ENCODE peak calls at places on chromosomes 12 and 14, in ten cellular contexts. One of them, this sample, is unnamed.

GRCh38 chr14:94823556-94824341 is 53.8 kb upstream of the GSC start:
- DNase-seq in A549: peak
- DNase-seq in AG04450: no peak
- DNase-seq in sigmoid colon: no peak
- DNase-seq in tibial artery: no peak
- DNase-seq in testis: no peak
- DNase-seq in fibroblast of lung: peak
- DNase-seq in DND-41: peak
- DNase-seq in LNCaP clone FGC: no peak
- DNase-seq in foreskin fibroblast: no peak
- DNase-seq in this sample: no peak

GRCh38 chr14:24282736-24283135 is 11.3 kb upstream of the RABGGTA start:
- DNase-seq in A549: no peak
- DNase-seq in fibroblast of lung: no peak
- DNase-seq in testis: no peak
- DNase-seq in LNCaP clone FGC: no peak
- DNase-seq in DND-41: no peak
- DNase-seq in foreskin fibroblast: no peak
- DNase-seq in sigmoid colon: no peak
- DNase-seq in AG04450: no peak
- DNase-seq in tibial artery: no peak
- DNase-seq in this sample: no peak

GRCh38 chr12:85155791-85156190 is 119.6 kb downstream of the LRRIQ1 start:
- DNase-seq in tibial artery: no peak
- DNase-seq in testis: no peak
- DNase-seq in A549: no peak
- DNase-seq in LNCaP clone FGC: peak
- DNase-seq in DND-41: no peak
- DNase-seq in foreskin fibroblast: no peak
- DNase-seq in fibroblast of lung: peak
- DNase-seq in AG04450: no peak
- DNase-seq in sigmoid colon: no peak
- DNase-seq in this sample: no peak

GRCh38 chr12:25854991-25855390 is 103.5 kb upstream of the RASSF8 start:
- DNase-seq in tibial artery: no peak
- DNase-seq in testis: no peak
- DNase-seq in A549: no peak
- DNase-seq in fibroblast of lung: no peak
- DNase-seq in sigmoid colon: no peak
- DNase-seq in foreskin fibroblast: no peak
- DNase-seq in AG04450: no peak
- DNase-seq in LNCaP clone FGC: no peak
- DNase-seq in DND-41: no peak
- DNase-seq in this sample: no peak

GRCh38 chr12:10235761-10236631 is 23.3 kb downstream of the GABARAPL1 start:
- DNase-seq in AG04450: no peak
- DNase-seq in foreskin fibroblast: peak
- DNase-seq in testis: peak
- DNase-seq in DND-41: peak
- DNase-seq in LNCaP clone FGC: no peak
- DNase-seq in sigmoid colon: no peak
- DNase-seq in fibroblast of lung: peak
- DNase-seq in A549: peak
- DNase-seq in tibial artery: no peak
- DNase-seq in this sample: no peak

GRCh38 chr14:72781476-72782181 is 112.3 kb downstream of the DPF3 start:
- DNase-seq in sigmoid colon: no peak
- DNase-seq in LNCaP clone FGC: no peak
- DNase-seq in foreskin fibroblast: peak
- DNase-seq in testis: no peak
- DNase-seq in fibroblast of lung: peak
- DNase-seq in AG04450: no peak
- DNase-seq in A549: peak
- DNase-seq in DND-41: no peak
- DNase-seq in tibial artery: no peak
- DNase-seq in this sample: no peak

GRCh38 chr12:76037130-76038105 is 5.8 kb upstream of the PHLDA1 start:
- DNase-seq in testis: peak
- DNase-seq in DND-41: peak
- DNase-seq in LNCaP clone FGC: no peak
- DNase-seq in tibial artery: no peak
- DNase-seq in AG04450: peak
- DNase-seq in foreskin fibroblast: peak
- DNase-seq in sigmoid colon: no peak
- DNase-seq in A549: peak
- DNase-seq in fibroblast of lung: peak
- DNase-seq in this sample: peak

GRCh38 chr14:71086571-71086970 is 179.3 kb downstream of the PCNX1 start:
- DNase-seq in tibial artery: no peak
- DNase-seq in testis: no peak
- DNase-seq in foreskin fibroblast: no peak
- DNase-seq in AG04450: no peak
- DNase-seq in DND-41: no peak
- DNase-seq in sigmoid colon: no peak
- DNase-seq in A549: no peak
- DNase-seq in LNCaP clone FGC: no peak
- DNase-seq in fibroblast of lung: peak
- DNase-seq in this sample: no peak

GRCh38 chr14:64234877-64235651 is 59.1 kb downstream of the ESR2 start:
- DNase-seq in DND-41: no peak
- DNase-seq in tibial artery: no peak
- DNase-seq in sigmoid colon: no peak
- DNase-seq in A549: no peak
- DNase-seq in LNCaP clone FGC: no peak
- DNase-seq in foreskin fibroblast: no peak
- DNase-seq in fibroblast of lung: peak
- DNase-seq in testis: no peak
- DNase-seq in AG04450: no peak
- DNase-seq in this sample: no peak

DNA sequence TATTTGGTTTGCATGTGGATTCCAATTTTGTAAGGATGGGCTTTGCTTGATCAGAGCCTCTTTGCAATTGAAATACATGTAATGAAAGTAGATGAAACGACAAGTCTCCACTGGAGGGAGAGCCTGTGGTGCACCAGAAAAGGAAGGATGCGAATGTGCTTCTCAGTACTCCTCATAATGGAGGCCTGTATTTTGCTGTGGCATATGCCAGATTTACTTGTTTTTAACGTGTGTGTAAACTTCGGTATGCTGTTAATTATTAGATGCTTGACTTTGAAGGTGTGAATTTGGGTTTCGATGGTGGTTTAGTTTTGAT is 2.8 kb downstream of the DYRK2 start:
- DNase-seq in tibial artery: no peak
- DNase-seq in DND-41: peak
- DNase-seq in sigmoid colon: no peak
- DNase-seq in AG04450: no peak
- DNase-seq in A549: peak
- DNase-seq in LNCaP clone FGC: no peak
- DNase-seq in testis: no peak
- DNase-seq in fibroblast of lung: peak
- DNase-seq in foreskin fibroblast: peak
- DNase-seq in this sample: no peak
- H3K4me3 ChIP-seq in tibial artery: peak
- H3K4me3 ChIP-seq in DND-41: peak
- H3K4me3 ChIP-seq in sigmoid colon: peak
- H3K4me3 ChIP-seq in AG04450: peak
- H3K4me3 ChIP-seq in A549: no peak
- H3K4me3 ChIP-seq in LNCaP clone FGC: no peak
- H3K4me3 ChIP-seq in testis: no peak
- H3K4me3 ChIP-seq in fibroblast of lung: peak
- H3K4me3 ChIP-seq in foreskin fibroblast: peak
- H3K4me3 ChIP-seq in this sample: peak

GRCh38 chr14:81169267-81169666 is 51.5 kb downstream of the GTF2A1 start:
- DNase-seq in LNCaP clone FGC: no peak
- DNase-seq in AG04450: no peak
- DNase-seq in foreskin fibroblast: no peak
- DNase-seq in DND-41: no peak
- DNase-seq in testis: no peak
- DNase-seq in tibial artery: no peak
- DNase-seq in sigmoid colon: no peak
- DNase-seq in A549: no peak
- DNase-seq in fibroblast of lung: no peak
- DNase-seq in this sample: no peak
- H3K4me3 ChIP-seq in LNCaP clone FGC: peak
- H3K4me3 ChIP-seq in AG04450: peak
- H3K4me3 ChIP-seq in foreskin fibroblast: peak
- H3K4me3 ChIP-seq in DND-41: peak
- H3K4me3 ChIP-seq in testis: peak
- H3K4me3 ChIP-seq in tibial artery: peak
- H3K4me3 ChIP-seq in sigmoid colon: peak
- H3K4me3 ChIP-seq in A549: peak
- H3K4me3 ChIP-seq in fibroblast of lung: peak
- H3K4me3 ChIP-seq in this sample: peak

GRCh38 chr12:92615703-92616102 is 87.1 kb upstream of the PLEKHG7 start:
- DNase-seq in A549: no peak
- DNase-seq in tibial artery: no peak
- DNase-seq in fibroblast of lung: no peak
- DNase-seq in sigmoid colon: no peak
- DNase-seq in foreskin fibroblast: no peak
- DNase-seq in DND-41: no peak
- DNase-seq in testis: no peak
- DNase-seq in LNCaP clone FGC: no peak
- DNase-seq in AG04450: no peak
- DNase-seq in this sample: no peak
- H3K4me3 ChIP-seq in A549: no peak
- H3K4me3 ChIP-seq in tibial artery: no peak
- H3K4me3 ChIP-seq in fibroblast of lung: no peak
- H3K4me3 ChIP-seq in sigmoid colon: no peak
- H3K4me3 ChIP-seq in foreskin fibroblast: no peak
- H3K4me3 ChIP-seq in DND-41: no peak
- H3K4me3 ChIP-seq in testis: no peak
- H3K4me3 ChIP-seq in LNCaP clone FGC: no peak
- H3K4me3 ChIP-seq in AG04450: no peak
- H3K4me3 ChIP-seq in this sample: no peak

GRCh38 chr14:75168586-75169335 is 7.7 kb downstream of the TMED10 start:
- DNase-seq in tibial artery: no peak
- DNase-seq in DND-41: no peak
- DNase-seq in foreskin fibroblast: no peak
- DNase-seq in testis: no peak
- DNase-seq in fibroblast of lung: no peak
- DNase-seq in A549: no peak
- DNase-seq in sigmoid colon: no peak
- DNase-seq in AG04450: no peak
- DNase-seq in LNCaP clone FGC: no peak
- DNase-seq in this sample: no peak

GRCh38 chr14:75164809-75165208 is 11.6 kb downstream of the TMED10 start:
- DNase-seq in fibroblast of lung: no peak
- DNase-seq in sigmoid colon: no peak
- DNase-seq in DND-41: no peak
- DNase-seq in LNCaP clone FGC: no peak
- DNase-seq in foreskin fibroblast: no peak
- DNase-seq in testis: no peak
- DNase-seq in A549: no peak
- DNase-seq in AG04450: no peak
- DNase-seq in tibial artery: no peak
- DNase-seq in this sample: no peak

GRCh38 chr14:75163677-75164076 is 12.7 kb downstream of the TMED10 start:
- DNase-seq in AG04450: no peak
- DNase-seq in A549: no peak
- DNase-seq in fibroblast of lung: no peak
- DNase-seq in foreskin fibroblast: no peak
- DNase-seq in sigmoid colon: no peak
- DNase-seq in DND-41: no peak
- DNase-seq in tibial artery: no peak
- DNase-seq in LNCaP clone FGC: no peak
- DNase-seq in testis: no peak
- DNase-seq in this sample: no peak

GRCh38 chr14:75162631-75163030 is 13.8 kb downstream of the TMED10 start:
- DNase-seq in tibial artery: no peak
- DNase-seq in foreskin fibroblast: no peak
- DNase-seq in fibroblast of lung: no peak
- DNase-seq in AG04450: no peak
- DNase-seq in sigmoid colon: no peak
- DNase-seq in DND-41: no peak
- DNase-seq in testis: no peak
- DNase-seq in A549: no peak
- DNase-seq in LNCaP clone FGC: no peak
- DNase-seq in this sample: no peak

GRCh38 chr14:75165586-75166391 is 10.6 kb downstream of the TMED10 start:
- DNase-seq in foreskin fibroblast: no peak
- DNase-seq in fibroblast of lung: peak
- DNase-seq in sigmoid colon: no peak
- DNase-seq in LNCaP clone FGC: no peak
- DNase-seq in testis: peak
- DNase-seq in tibial artery: no peak
- DNase-seq in DND-41: no peak
- DNase-seq in A549: no peak
- DNase-seq in AG04450: no peak
- DNase-seq in this sample: no peak
- H3K4me3 ChIP-seq in foreskin fibroblast: no peak
- H3K4me3 ChIP-seq in fibroblast of lung: no peak
- H3K4me3 ChIP-seq in sigmoid colon: no peak
- H3K4me3 ChIP-seq in LNCaP clone FGC: no peak
- H3K4me3 ChIP-seq in testis: no peak
- H3K4me3 ChIP-seq in tibial artery: no peak
- H3K4me3 ChIP-seq in DND-41: no peak
- H3K4me3 ChIP-seq in A549: no peak
- H3K4me3 ChIP-seq in AG04450: no peak
- H3K4me3 ChIP-seq in this sample: no peak

GRCh38 chr12:6778571-6779550 is 6.5 kb downstream of the LAG3 start:
- DNase-seq in LNCaP clone FGC: peak
- DNase-seq in testis: peak
- DNase-seq in tibial artery: peak
- DNase-seq in AG04450: peak
- DNase-seq in foreskin fibroblast: peak
- DNase-seq in fibroblast of lung: peak
- DNase-seq in DND-41: peak
- DNase-seq in A549: peak
- DNase-seq in sigmoid colon: peak
- DNase-seq in this sample: peak
- H3K4me3 ChIP-seq in LNCaP clone FGC: peak
- H3K4me3 ChIP-seq in testis: peak
- H3K4me3 ChIP-seq in tibial artery: peak
- H3K4me3 ChIP-seq in AG04450: peak
- H3K4me3 ChIP-seq in foreskin fibroblast: peak
- H3K4me3 ChIP-seq in fibroblast of lung: peak
- H3K4me3 ChIP-seq in DND-41: peak
- H3K4me3 ChIP-seq in A549: peak
- H3K4me3 ChIP-seq in sigmoid colon: peak
- H3K4me3 ChIP-seq in this sample: peak

DNA sequence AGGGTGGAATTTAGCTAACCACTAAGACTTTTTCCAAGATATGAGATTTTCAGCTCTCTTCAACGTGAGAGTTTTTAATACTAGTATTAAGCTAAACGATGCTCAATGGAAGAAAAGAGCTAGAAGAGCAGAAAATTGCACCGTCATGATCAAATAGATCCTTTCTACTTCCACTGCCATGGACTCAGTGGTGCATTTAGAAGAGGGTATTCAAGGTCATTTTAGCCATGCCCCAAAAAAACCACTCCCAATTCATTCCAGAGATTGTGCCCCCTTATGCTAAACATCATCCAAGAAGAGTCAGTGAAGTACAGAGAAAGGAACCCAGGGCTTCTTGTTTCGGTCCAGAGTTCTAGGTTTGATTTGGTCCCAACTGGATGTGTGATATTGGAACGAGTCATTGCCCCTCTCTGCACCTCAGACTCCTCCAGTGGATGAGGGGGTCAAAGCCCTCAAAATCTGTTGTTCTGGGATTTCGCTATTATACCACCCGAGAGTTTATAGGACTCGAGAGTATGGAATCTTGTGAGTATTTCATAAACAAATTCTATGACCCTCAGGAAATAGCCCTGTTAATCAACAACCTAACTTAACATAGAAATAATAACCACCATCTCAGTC is 55.2 kb downstream of the DAD1 start:
- DNase-seq in sigmoid colon: no peak
- DNase-seq in fibroblast of lung: no peak
- DNase-seq in LNCaP clone FGC: no peak
- DNase-seq in DND-41: no peak
- DNase-seq in testis: no peak
- DNase-seq in tibial artery: no peak
- DNase-seq in foreskin fibroblast: no peak
- DNase-seq in A549: no peak
- DNase-seq in AG04450: no peak
- DNase-seq in this sample: no peak
- H3K4me3 ChIP-seq in sigmoid colon: no peak
- H3K4me3 ChIP-seq in fibroblast of lung: no peak
- H3K4me3 ChIP-seq in LNCaP clone FGC: no peak
- H3K4me3 ChIP-seq in DND-41: no peak
- H3K4me3 ChIP-seq in testis: no peak
- H3K4me3 ChIP-seq in tibial artery: no peak
- H3K4me3 ChIP-seq in foreskin fibroblast: no peak
- H3K4me3 ChIP-seq in A549: no peak
- H3K4me3 ChIP-seq in AG04450: no peak
- H3K4me3 ChIP-seq in this sample: no peak

This sample was measured in retinal pigment epithelial cell.